ENCODE peak calls at places on chromosome 21, in five cellular contexts. One of them, this sample, is unnamed.

GRCh38 chr21:42455196-42455595 is 40.8 kb downstream of the RSPH1 start:
- DNase-seq in psoas muscle: no peak
- DNase-seq in GM13977: no peak
- DNase-seq in NCI-H1092: no peak
- DNase-seq in HuH-7.5: no peak
- DNase-seq in this sample: peak

GRCh38 chr21:38756746-38757145 is 49.0 kb upstream of the ETS2 start:
- DNase-seq in psoas muscle: no peak
- DNase-seq in GM13977: no peak
- DNase-seq in NCI-H1092: no peak
- DNase-seq in HuH-7.5: no peak
- DNase-seq in this sample: no peak

GRCh38 chr21:34841154-34841553 is 172.4 kb downstream of the CLIC6 start:
- DNase-seq in psoas muscle: no peak
- DNase-seq in GM13977: no peak
- DNase-seq in NCI-H1092: no peak
- DNase-seq in HuH-7.5: no peak
- DNase-seq in this sample: no peak

GRCh38 chr21:46515109-46515508 is 56.4 kb downstream of the DIP2A start:
- DNase-seq in psoas muscle: peak
- DNase-seq in GM13977: no peak
- DNase-seq in NCI-H1092: no peak
- DNase-seq in HuH-7.5: no peak
- DNase-seq in this sample: no peak

GRCh38 chr21:15498455-15498854 is 231.3 kb upstream of the USP25 start:
- DNase-seq in psoas muscle: no peak
- DNase-seq in GM13977: no peak
- DNase-seq in NCI-H1092: no peak
- DNase-seq in HuH-7.5: no peak
- DNase-seq in this sample: no peak

GRCh38 chr21:37257526-37257966 is 9.6 kb downstream of the VPS26C start:
- DNase-seq in psoas muscle: peak
- DNase-seq in GM13977: peak
- DNase-seq in NCI-H1092: peak
- DNase-seq in HuH-7.5: no peak
- DNase-seq in this sample: no peak

GRCh38 chr21:22263890-22264289 is 1265.7 kb downstream of the NCAM2 start:
- DNase-seq in psoas muscle: no peak
- DNase-seq in GM13977: no peak
- DNase-seq in NCI-H1092: no peak
- DNase-seq in HuH-7.5: no peak
- DNase-seq in this sample: no peak

GRCh38 chr21:23452384-23453083 is 2154.7 kb downstream of the MRPL39 start:
- DNase-seq in psoas muscle: no peak
- DNase-seq in GM13977: no peak
- DNase-seq in NCI-H1092: no peak
- DNase-seq in HuH-7.5: no peak
- DNase-seq in this sample: no peak

GRCh38 chr21:29875873-29876272 is 63.9 kb downstream of the GRIK1 start:
- DNase-seq in psoas muscle: no peak
- DNase-seq in GM13977: no peak
- DNase-seq in NCI-H1092: no peak
- DNase-seq in HuH-7.5: no peak
- DNase-seq in this sample: no peak

GRCh38 chr21:45104560-45104959 is 30.2 kb downstream of the ADARB1 start:
- DNase-seq in psoas muscle: no peak
- DNase-seq in GM13977: no peak
- DNase-seq in NCI-H1092: peak
- DNase-seq in HuH-7.5: no peak
- DNase-seq in this sample: peak

GRCh38 chr21:33013618-33014017 is 12.1 kb upstream of the OLIG2 start:
- DNase-seq in psoas muscle: no peak
- DNase-seq in GM13977: no peak
- DNase-seq in NCI-H1092: no peak
- DNase-seq in HuH-7.5: no peak
- DNase-seq in this sample: no peak

GRCh38 chr21:26061437-26061836 is 109.1 kb downstream of the APP start:
- DNase-seq in psoas muscle: no peak
- DNase-seq in GM13977: no peak
- DNase-seq in NCI-H1092: no peak
- DNase-seq in HuH-7.5: no peak
- DNase-seq in this sample: no peak

GRCh38 chr21:39502631-39503030 is 50.9 kb downstream of the SH3BGR start:
- DNase-seq in psoas muscle: no peak
- DNase-seq in GM13977: no peak
- DNase-seq in NCI-H1092: no peak
- DNase-seq in HuH-7.5: no peak
- DNase-seq in this sample: no peak

GRCh38 chr21:45562965-45563364 is 20.7 kb upstream of the SLC19A1 start:
- DNase-seq in psoas muscle: no peak
- DNase-seq in GM13977: no peak
- DNase-seq in NCI-H1092: no peak
- DNase-seq in HuH-7.5: no peak
- DNase-seq in this sample: no peak

GRCh38 chr21:41745971-41746743 is 20.7 kb downstream of the RIPK4 start:
- DNase-seq in psoas muscle: no peak
- DNase-seq in GM13977: no peak
- DNase-seq in NCI-H1092: no peak
- DNase-seq in HuH-7.5: no peak
- DNase-seq in this sample: no peak

GRCh38 chr21:44989943-44990780 is 50.3 kb downstream of the SLX9 start:
- DNase-seq in psoas muscle: peak
- DNase-seq in GM13977: no peak
- DNase-seq in NCI-H1092: no peak
- DNase-seq in HuH-7.5: no peak
- DNase-seq in this sample: no peak

GRCh38 chr21:45972353-45972715 is 9.2 kb upstream of the COL6A1 start:
- DNase-seq in psoas muscle: peak
- DNase-seq in GM13977: peak
- DNase-seq in NCI-H1092: no peak
- DNase-seq in HuH-7.5: peak
- DNase-seq in this sample: no peak

GRCh38 chr21:15029077-15029476 is 35.7 kb downstream of the NRIP1 start:
- DNase-seq in psoas muscle: no peak
- DNase-seq in GM13977: no peak
- DNase-seq in NCI-H1092: no peak
- DNase-seq in HuH-7.5: no peak
- DNase-seq in this sample: no peak

GRCh38 chr21:42199488-42200463 is 19.2 kb upstream of the ABCG1 start:
- DNase-seq in psoas muscle: no peak
- DNase-seq in GM13977: no peak
- DNase-seq in NCI-H1092: no peak
- DNase-seq in HuH-7.5: peak
- DNase-seq in this sample: no peak

GRCh38 chr21:38628426-38628825 is 130.1 kb upstream of the ERG start:
- DNase-seq in psoas muscle: no peak
- DNase-seq in GM13977: no peak
- DNase-seq in NCI-H1092: no peak
- DNase-seq in HuH-7.5: no peak
- DNase-seq in this sample: no peak

GRCh38 chr21:28949318-28949717 is 43.4 kb downstream of the LTN1 start:
- DNase-seq in psoas muscle: no peak
- DNase-seq in GM13977: no peak
- DNase-seq in NCI-H1092: no peak
- DNase-seq in HuH-7.5: no peak
- DNase-seq in this sample: no peak

GRCh38 chr21:36235058-36235582 is 78.5 kb downstream of the DOP1B start:
- DNase-seq in psoas muscle: no peak
- DNase-seq in GM13977: no peak
- DNase-seq in NCI-H1092: no peak
- DNase-seq in HuH-7.5: peak
- DNase-seq in this sample: no peak

GRCh38 chr21:34579411-34579810 is 35.5 kb downstream of the RCAN1 start:
- DNase-seq in psoas muscle: no peak
- DNase-seq in GM13977: no peak
- DNase-seq in NCI-H1092: no peak
- DNase-seq in HuH-7.5: no peak
- DNase-seq in this sample: no peak

GRCh38 chr21:34599534-34600101 is 15.3 kb downstream of the RCAN1 start:
- DNase-seq in psoas muscle: no peak
- DNase-seq in GM13977: no peak
- DNase-seq in NCI-H1092: no peak
- DNase-seq in HuH-7.5: no peak
- DNase-seq in this sample: no peak

GRCh38 chr21:46269466-46269865 is 15.9 kb downstream of the MCM3AP start:
- DNase-seq in psoas muscle: no peak
- DNase-seq in GM13977: no peak
- DNase-seq in NCI-H1092: no peak
- DNase-seq in HuH-7.5: no peak
- DNase-seq in this sample: no peak

GRCh38 chr21:34306246-34306645 is 57.6 kb upstream of the KCNE2 start:
- DNase-seq in psoas muscle: no peak
- DNase-seq in GM13977: no peak
- DNase-seq in NCI-H1092: no peak
- DNase-seq in HuH-7.5: no peak
- DNase-seq in this sample: no peak

GRCh38 chr21:37712204-37712934 is 203.9 kb downstream of the KCNJ6 start:
- DNase-seq in psoas muscle: peak
- DNase-seq in GM13977: peak
- DNase-seq in NCI-H1092: peak
- DNase-seq in HuH-7.5: peak
- DNase-seq in this sample: peak

GRCh38 chr21:28580585-28580984 is 412.1 kb downstream of the LTN1 start:
- DNase-seq in psoas muscle: no peak
- DNase-seq in GM13977: no peak
- DNase-seq in NCI-H1092: no peak
- DNase-seq in HuH-7.5: no peak
- DNase-seq in this sample: no peak

GRCh38 chr21:43307677-43308070 is 119.3 kb downstream of the SIK1 start:
- DNase-seq in psoas muscle: no peak
- DNase-seq in GM13977: no peak
- DNase-seq in NCI-H1092: no peak
- DNase-seq in HuH-7.5: no peak
- DNase-seq in this sample: no peak

GRCh38 chr21:15164678-15165303 is 100.0 kb upstream of the NRIP1 start:
- DNase-seq in psoas muscle: no peak
- DNase-seq in GM13977: no peak
- DNase-seq in NCI-H1092: no peak
- DNase-seq in HuH-7.5: no peak
- DNase-seq in this sample: no peak

GRCh38 chr21:43763901-43764523 is 12.1 kb downstream of the CSTB start:
- DNase-seq in psoas muscle: no peak
- DNase-seq in GM13977: no peak
- DNase-seq in NCI-H1092: no peak
- DNase-seq in HuH-7.5: no peak
- DNase-seq in this sample: no peak